ENCODE peak calls at places on chromosomes 2 and 18, in four cellular contexts. One of them, this sample, is unnamed.

GRCh38 chr2:20488782-20489181 is 41.9 kb downstream of the RHOB start:
- DNase-seq in epithelial cell of esophagus: no peak
- DNase-seq in heart right ventricle: no peak
- DNase-seq in AG09319: no peak
- DNase-seq in this sample: no peak

GRCh38 chr18:58045265-58046086 is 1.4 kb downstream of the NEDD4L start:
- DNase-seq in epithelial cell of esophagus: peak
- DNase-seq in heart right ventricle: peak
- DNase-seq in AG09319: no peak
- DNase-seq in this sample: peak

GRCh38 chr2:25279091-25279651 is 62.6 kb downstream of the DNMT3A start:
- DNase-seq in AG09319: no peak
- DNase-seq in heart right ventricle: peak
- DNase-seq in epithelial cell of esophagus: peak
- DNase-seq in this sample: no peak

GRCh38 chr18:61833978-61834377 is 58.8 kb downstream of the RNF152 start:
- DNase-seq in heart right ventricle: peak
- DNase-seq in epithelial cell of esophagus: no peak
- DNase-seq in AG09319: no peak
- DNase-seq in this sample: peak

GRCh38 chr2:221822416-221822815 is 250.3 kb upstream of the EPHA4 start:
- DNase-seq in heart right ventricle: no peak
- DNase-seq in AG09319: no peak
- DNase-seq in epithelial cell of esophagus: no peak
- DNase-seq in this sample: peak

GRCh38 chr2:143759455-143759854 is 630.2 kb downstream of the ARHGAP15 start:
- DNase-seq in heart right ventricle: no peak
- DNase-seq in AG09319: no peak
- DNase-seq in epithelial cell of esophagus: no peak
- DNase-seq in this sample: no peak

GRCh38 chr2:161165266-161165665 is 5.0 kb downstream of the TANK start:
- DNase-seq in AG09319: peak
- DNase-seq in heart right ventricle: no peak
- DNase-seq in epithelial cell of esophagus: no peak
- DNase-seq in this sample: peak

GRCh38 chr2:46007412-46007811 is 289.8 kb upstream of the EPAS1 start:
- DNase-seq in heart right ventricle: no peak
- DNase-seq in AG09319: no peak
- DNase-seq in epithelial cell of esophagus: no peak
- DNase-seq in this sample: no peak

GRCh38 chr2:25168256-25169072 is at the start of gene POMC:
- DNase-seq in AG09319: no peak
- DNase-seq in epithelial cell of esophagus: peak
- DNase-seq in heart right ventricle: no peak
- DNase-seq in this sample: peak

GRCh38 chr2:64874593-64874992 is 114.6 kb upstream of the SLC1A4 start:
- DNase-seq in AG09319: no peak
- DNase-seq in epithelial cell of esophagus: no peak
- DNase-seq in heart right ventricle: no peak
- DNase-seq in this sample: no peak

GRCh38 chr2:2827691-2828315 is 496.7 kb upstream of the MYT1L start:
- DNase-seq in AG09319: no peak
- DNase-seq in heart right ventricle: no peak
- DNase-seq in epithelial cell of esophagus: no peak
- DNase-seq in this sample: no peak

GRCh38 chr2:140998577-140998976 is 1132.2 kb downstream of the LRP1B start:
- DNase-seq in AG09319: no peak
- DNase-seq in heart right ventricle: no peak
- DNase-seq in epithelial cell of esophagus: no peak
- DNase-seq in this sample: peak

GRCh38 chr2:62217980-62218379 is 22.1 kb downstream of the B3GNT2 start:
- DNase-seq in heart right ventricle: no peak
- DNase-seq in epithelial cell of esophagus: no peak
- DNase-seq in AG09319: no peak
- DNase-seq in this sample: peak

GRCh38 chr2:26770986-26771586 is 7.0 kb downstream of the SLC35F6 start:
- DNase-seq in heart right ventricle: peak
- DNase-seq in AG09319: peak
- DNase-seq in epithelial cell of esophagus: peak
- DNase-seq in this sample: peak

GRCh38 chr2:219739866-219740440 is 112.5 kb downstream of the SLC4A3 start:
- DNase-seq in epithelial cell of esophagus: no peak
- DNase-seq in heart right ventricle: no peak
- DNase-seq in AG09319: no peak
- DNase-seq in this sample: no peak

GRCh38 chr2:70948350-70949003 is 12.8 kb downstream of the ATP6V1B1 start:
- DNase-seq in epithelial cell of esophagus: peak
- DNase-seq in AG09319: peak
- DNase-seq in heart right ventricle: peak
- DNase-seq in this sample: peak

GRCh38 chr2:74399785-74400184 is 19.7 kb upstream of the DCTN1 start:
- DNase-seq in AG09319: no peak
- DNase-seq in epithelial cell of esophagus: peak
- DNase-seq in heart right ventricle: no peak
- DNase-seq in this sample: peak

GRCh38 chr2:15133461-15133860 is 427.7 kb downstream of the NBAS start:
- DNase-seq in epithelial cell of esophagus: no peak
- DNase-seq in AG09319: no peak
- DNase-seq in heart right ventricle: no peak
- DNase-seq in this sample: no peak

GRCh38 chr2:185567196-185567595 is 171.4 kb upstream of the FSIP2 start:
- DNase-seq in heart right ventricle: no peak
- DNase-seq in AG09319: no peak
- DNase-seq in epithelial cell of esophagus: peak
- DNase-seq in this sample: no peak

GRCh38 chr2:66553370-66553769 is 118.4 kb downstream of the MEIS1 start:
- DNase-seq in AG09319: no peak
- DNase-seq in heart right ventricle: no peak
- DNase-seq in epithelial cell of esophagus: peak
- DNase-seq in this sample: no peak

GRCh38 chr18:13660510-13660909 is 65.8 kb downstream of the FAM210A start:
- DNase-seq in epithelial cell of esophagus: no peak
- DNase-seq in AG09319: peak
- DNase-seq in heart right ventricle: peak
- DNase-seq in this sample: no peak

GRCh38 chr2:37168217-37168981 is 11.6 kb upstream of the EIF2AK2 start:
- DNase-seq in heart right ventricle: no peak
- DNase-seq in epithelial cell of esophagus: peak
- DNase-seq in AG09319: no peak
- DNase-seq in this sample: peak

GRCh38 chr2:60958800-60959199 is 58.7 kb upstream of the PEX13 start:
- DNase-seq in heart right ventricle: no peak
- DNase-seq in epithelial cell of esophagus: peak
- DNase-seq in AG09319: no peak
- DNase-seq in this sample: peak